ENCODE peak calls at places on chromosomes 4 and X, in ten cellular contexts. W is substantia nigra; R is ACHN; V is CD4-positive, alpha-beta T cell; O is memory B cell; C is heart right ventricle; T is astrocyte; S is HL-60; L is H9; D is neural crest cell. H is an unnamed sample.

GRCh38 chr4:186700746-186701145 is 22.9 kb downstream of the FAT1 start:
- DNase-seq in D (no peak), S (no peak), V (no peak), T (peak), R (no peak), C (peak), O (no peak), W (no peak), L (no peak), H (no peak)

GRCh38 chr4:145177511-145177905 is 2.9 kb downstream of the OTUD4 start:
- DNase-seq in R (peak), C (no peak), L (no peak), O (no peak), V (no peak), S (no peak), T (peak), D (no peak), W (no peak), H (no peak)

GRCh38 chr4:19905006-19905405 is 346.7 kb upstream of the SLIT2 start:
- DNase-seq in W (no peak), S (no peak), L (no peak), T (no peak), R (no peak), C (no peak), D (no peak), V (no peak), O (no peak), H (no peak)

GRCh38 chrX:95885074-95885473 is 799.6 kb upstream of the DIAPH2 start:
- DNase-seq in D (no peak), T (peak), O (no peak), W (no peak), L (no peak), R (no peak), S (no peak), V (no peak), C (no peak), H (no peak)

GRCh38 chr4:146033149-146033548 is 94.5 kb upstream of the ZNF827 start:
- DNase-seq in W (no peak), R (no peak), L (peak), S (no peak), V (no peak), O (no peak), C (no peak), D (no peak), T (no peak), H (no peak)

GRCh38 chrX:7019555-7019954 is 128.0 kb upstream of the STS start:
- DNase-seq in O (no peak), V (no peak), R (no peak), C (no peak), L (no peak), W (no peak), S (no peak), T (no peak), D (no peak), H (no peak)

GRCh38 chr4:145609494-145610427 is 9.4 kb upstream of the MMAA start:
- DNase-seq in W (peak), V (peak), L (peak), C (no peak), D (peak), R (peak), S (peak), T (peak), O (peak), H (peak)

GRCh38 chrX:19875051-19875432 is 12.4 kb downstream of the SH3KBP1 start:
- DNase-seq in V (no peak), T (peak), R (no peak), O (peak), D (no peak), L (no peak), W (no peak), C (no peak), S (no peak), H (no peak)

GRCh38 chr4:107349266-107349665 is 313.2 kb upstream of the DKK2 start:
- DNase-seq in T (peak), W (no peak), L (no peak), V (no peak), D (no peak), R (no peak), O (no peak), C (no peak), S (no peak), H (no peak)

GRCh38 chr4:1330761-1331590 is 16.0 kb upstream of the UVSSA start:
- DNase-seq in C (no peak), R (no peak), O (no peak), W (no peak), V (peak), T (no peak), S (no peak), L (no peak), D (no peak), H (peak)

GRCh38 chr4:86484241-86484640 is 109.9 kb upstream of the PTPN13 start:
- DNase-seq in D (no peak), O (no peak), V (no peak), C (no peak), W (no peak), R (no peak), L (no peak), T (peak), S (no peak), H (no peak)

GRCh38 chrX:137195991-137196390 is 162.2 kb upstream of the GPR101 start:
- DNase-seq in D (no peak), S (no peak), V (no peak), O (no peak), W (no peak), L (no peak), T (peak), R (peak), C (no peak), H (no peak)

GRCh38 chr4:185508162-185508561 is 27.1 kb downstream of the PDLIM3 start:
- DNase-seq in D (no peak), W (no peak), R (no peak), O (no peak), T (no peak), S (no peak), V (no peak), C (no peak), L (no peak), H (no peak)

GRCh38 chr4:177163532-177163931 is 146.1 kb upstream of the NEIL3 start:
- DNase-seq in C (no peak), R (no peak), D (no peak), O (no peak), T (peak), V (no peak), L (no peak), S (no peak), W (no peak), H (no peak)

GRCh38 chrX:46407036-46407752 is 138.0 kb downstream of the ZNF674 start:
- DNase-seq in S (no peak), O (no peak), R (no peak), V (no peak), T (no peak), W (no peak), C (no peak), L (no peak), D (no peak), H (no peak)

GRCh38 chr4:10296730-10297129 is 160.5 kb downstream of the ZNF518B start:
- DNase-seq in D (peak), C (no peak), O (no peak), R (no peak), S (no peak), V (no peak), T (no peak), W (peak), L (no peak), H (no peak)

GRCh38 chr4:48944252-48944651 is 37.7 kb upstream of the OCIAD2 start:
- DNase-seq in R (no peak), C (no peak), T (peak), S (no peak), L (no peak), V (no peak), O (no peak), W (no peak), D (no peak), H (no peak)

GRCh38 chrX:49039598-49040375 is 3.4 kb downstream of the TFE3 start:
- DNase-seq in S (peak), V (no peak), T (peak), R (peak), D (peak), C (peak), O (no peak), L (peak), W (peak), H (peak)

GRCh38 chr4:12724520-12724919 is 759.6 kb downstream of the RAB28 start:
- DNase-seq in O (peak), L (no peak), R (peak), S (no peak), D (no peak), W (no peak), C (no peak), T (no peak), V (no peak), H (no peak)

GRCh38 chr4:64705989-64706388 is 296.7 kb upstream of the TECRL start:
- DNase-seq in V (no peak), T (no peak), D (no peak), R (no peak), S (no peak), W (no peak), C (no peak), L (no peak), O (no peak), H (no peak)

GRCh38 chrX:54978448-54978847 is 15.5 kb downstream of the PFKFB1 start:
- DNase-seq in L (no peak), O (no peak), R (no peak), D (no peak), V (no peak), S (no peak), C (no peak), T (peak), W (no peak), H (no peak)

GRCh38 chr4:106095408-106095807 is 200.1 kb downstream of the NPNT start:
- DNase-seq in C (no peak), V (no peak), W (no peak), O (no peak), S (no peak), R (no peak), D (no peak), L (no peak), T (peak), H (no peak)

GRCh38 chrX:30301977-30302376 is 7.2 kb downstream of the NR0B1 start:
- DNase-seq in V (no peak), S (no peak), T (peak), C (no peak), L (no peak), W (no peak), O (no peak), D (no peak), R (no peak), H (no peak)

GRCh38 chr4:138275946-138276621 is 33.9 kb upstream of the SLC7A11 start:
- DNase-seq in O (no peak), T (peak), S (no peak), D (no peak), V (no peak), W (no peak), L (no peak), R (peak), C (no peak), H (no peak)

GRCh38 chr4:56648245-56649151 is 32.6 kb downstream of the HOPX start:
- DNase-seq in O (no peak), L (no peak), T (no peak), D (no peak), C (no peak), S (no peak), R (no peak), V (no peak), W (no peak), H (no peak)

GRCh38 chrX:123626962-123627361 is 105.9 kb downstream of the THOC2 start:
- DNase-seq in O (no peak), D (no peak), V (no peak), W (no peak), R (peak), C (no peak), T (peak), S (no peak), L (no peak), H (no peak)

GRCh38 chr4:6207602-6208001 is 7.3 kb upstream of the JAKMIP1 start:
- DNase-seq in R (no peak), D (no peak), C (no peak), V (no peak), L (no peak), O (no peak), T (no peak), W (no peak), S (no peak), H (no peak)

GRCh38 chr4:60201052-60201673 is 999.0 kb upstream of the ADGRL3 start:
- DNase-seq in O (no peak), T (peak), W (peak), S (peak), D (peak), L (peak), V (no peak), C (peak), R (peak), H (no peak)

GRCh38 chr4:913280-913618 is 18.9 kb downstream of the GAK start:
- DNase-seq in C (no peak), O (no peak), T (no peak), V (no peak), D (no peak), S (no peak), W (no peak), L (no peak), R (no peak), H (no peak)

GRCh38 chr4:41505161-41505653 is 32.8 kb upstream of the LIMCH1 start:
- DNase-seq in W (no peak), S (no peak), D (no peak), R (no peak), O (no peak), T (peak), L (no peak), V (no peak), C (no peak), H (no peak)

GRCh38 chr4:6272863-6273660 is 3.4 kb downstream of the WFS1 start:
- DNase-seq in O (no peak), W (no peak), C (no peak), T (peak), D (no peak), R (peak), L (no peak), V (no peak), S (no peak), H (no peak)

GRCh38 chrX:10992110-10992509 is 119.0 kb upstream of the HCCS start:
- DNase-seq in T (no peak), L (no peak), C (no peak), O (no peak), W (no peak), V (no peak), D (no peak), S (no peak), R (no peak), H (no peak)

GRCh38 chrX:133018229-133018628 is 59.8 kb upstream of the HS6ST2 start:
- DNase-seq in O (no peak), V (no peak), S (no peak), T (no peak), C (no peak), D (no peak), R (no peak), W (no peak), L (no peak), H (no peak)

GRCh38 chr4:91958651-91959050 is 345.1 kb upstream of the GRID2 start:
- DNase-seq in R (no peak), L (peak), T (peak), V (no peak), W (no peak), D (no peak), C (no peak), S (no peak), O (no peak), H (no peak)

GRCh38 chrX:1181131-1181530 is 31.3 kb downstream of the CRLF2 start:
- DNase-seq in O (no peak), L (no peak), W (no peak), T (no peak), D (no peak), R (no peak), C (no peak), S (no peak), V (no peak), H (no peak)

GRCh38 chrX:49901068-49901467 is 21.3 kb upstream of the CLCN5 start:
- DNase-seq in V (no peak), D (no peak), T (no peak), O (no peak), S (no peak), W (no peak), C (no peak), L (no peak), R (no peak), H (no peak)

GRCh38 chrX:9739130-9739529 is 26.5 kb downstream of the GPR143 start:
- DNase-seq in W (no peak), T (no peak), R (no peak), D (no peak), V (no peak), L (no peak), C (no peak), O (no peak), S (no peak), H (no peak)

GRCh38 chr4:145623831-145624230 is 4.6 kb downstream of the MMAA start:
- DNase-seq in T (peak), L (no peak), V (no peak), O (no peak), W (no peak), R (peak), C (no peak), S (no peak), D (no peak), H (no peak)

GRCh38 chrX:11143931-11144678 is 33.0 kb downstream of the HCCS start:
- DNase-seq in C (no peak), S (peak), V (peak), O (peak), T (peak), R (peak), W (peak), D (peak), L (peak), H (peak)